ENCODE peak calls at places on chromosomes 11 and 22, in six cellular contexts. E is endothelial cell, J is nephron progenitor cell, H is RWPE1, P is lung, K is epithelial cell of esophagus. O is an unnamed sample.

GRCh38 chr11:57161351-57161750 is 20.4 kb upstream of the LRRC55 start:
- DNase-seq in P (no peak), E (no peak), H (no peak), J (no peak), K (no peak), O (no peak)

GRCh38 chr22:24059793-24060192 is 48.7 kb downstream of the CABIN1 start:
- DNase-seq in E (no peak), J (no peak), K (no peak), P (no peak), H (no peak), O (no peak)

GRCh38 chr11:122505304-122506006 is 150.1 kb upstream of the UBASH3B start:
- DNase-seq in K (peak; percentile 82), J (peak; percentile 84), P (peak; percentile 74), E (peak; percentile 84), H (peak; percentile 80), O (peak; percentile 71)

GRCh38 chr11:78190374-78190773 is 1.7 kb downstream of the USP35 start:
- DNase-seq in E (no peak), P (no peak), J (no peak), H (no peak), K (no peak), O (no peak)

GRCh38 chr22:27242917-27243589 is 558.5 kb downstream of the MN1 start:
- DNase-seq in P (no peak), H (no peak), K (peak; percentile 48), E (no peak), J (no peak), O (no peak)

GRCh38 chr11:124970925-124971324 is 16.9 kb downstream of the CCDC15 start:
- DNase-seq in P (no peak), K (peak; percentile 75), E (no peak), H (peak; percentile 57), J (no peak), O (no peak)

GRCh38 chr11:126809514-126810289 is 190.9 kb downstream of the KIRREL3 start:
- DNase-seq in E (no peak), P (no peak), K (no peak), H (no peak), J (no peak), O (no peak)

GRCh38 chr22:32589007-32589406 is 114.4 kb downstream of the FBXO7 start:
- DNase-seq in H (no peak), J (no peak), P (no peak), E (no peak), K (no peak), O (no peak)

GRCh38 chr11:132060546-132060945 is 690.1 kb downstream of the NTM start:
- DNase-seq in P (no peak), J (no peak), H (no peak), E (no peak), K (peak; percentile 40), O (no peak)

GRCh38 chr22:38413085-38414008 is 41.7 kb downstream of the KCNJ4 start:
- DNase-seq in E (no peak), J (no peak), H (no peak), P (no peak), K (no peak), O (no peak)

GRCh38 chr22:22128440-22128839 is 116.1 kb upstream of the VPREB1 start:
- DNase-seq in H (no peak), P (no peak), K (no peak), J (no peak), E (no peak), O (no peak)

GRCh38 chr11:91243065-91243464 is 981.6 kb upstream of the FAT3 start:
- DNase-seq in E (no peak), H (no peak), K (no peak), P (no peak), J (no peak), O (no peak)

GRCh38 chr11:118619444-118620205 is 12.2 kb downstream of the PHLDB1 start:
- DNase-seq in E (no peak), K (peak; percentile 82), H (peak; percentile 79), J (no peak), P (no peak), O (no peak)

GRCh38 chr11:12053606-12054361 is 45.4 kb upstream of the DKK3 start:
- DNase-seq in P (no peak), H (no peak), E (no peak), J (no peak), K (no peak), O (no peak)

GRCh38 chr11:76790251-76790650 is 7.1 kb downstream of the TSKU start:
- DNase-seq in H (no peak), K (no peak), J (no peak), E (no peak), P (no peak), O (no peak)

GRCh38 chr11:45919806-45920530 is 2.3 kb upstream of the PEX16 start:
- DNase-seq in J (no peak), H (no peak), K (no peak), P (no peak), E (no peak), O (no peak)

GRCh38 chr22:45638834-45639746 is 32.5 kb upstream of the ATXN10 start:
- DNase-seq in K (peak; percentile 71), E (no peak), H (peak; percentile 75), J (no peak), P (peak; percentile 57), O (no peak)

GRCh38 chr11:105524286-105524685 is 85.6 kb upstream of the GRIA4 start:
- DNase-seq in H (no peak), E (no peak), J (no peak), K (no peak), P (no peak), O (no peak)

GRCh38 chr11:100740440-100740839 is 53.4 kb downstream of the ARHGAP42 start:
- DNase-seq in J (no peak), E (no peak), P (no peak), H (no peak), K (no peak), O (no peak)

GRCh38 chr11:14544611-14545010 is 24.4 kb upstream of the PSMA1 start:
- DNase-seq in K (peak; percentile 13), P (no peak), H (no peak), E (no peak), J (no peak), O (no peak)

GRCh38 chr11:44694443-44694842 is 32.3 kb upstream of the TSPAN18 start:
- DNase-seq in J (no peak), E (no peak), P (no peak), H (no peak), K (no peak), O (no peak)

GRCh38 chr11:19953909-19954308 is 206.4 kb downstream of the DBX1 start:
- DNase-seq in H (peak; percentile 37), P (no peak), E (peak; percentile 19), J (no peak), K (peak; percentile 73), O (no peak)
- TF ChIP-seq CTCF in H (no peak), P (no peak), E (peak; percentile 39), J (peak; percentile 31), K (peak; percentile 72), O (peak; percentile 58)

GRCh38 chr22:19194751-19195536 is 16.4 kb upstream of the SLC25A1 start:
- DNase-seq in K (peak; percentile 37), E (no peak), H (no peak), J (no peak), P (no peak), O (no peak)
- TF ChIP-seq CTCF in K (no peak), E (no peak), H (no peak), J (no peak), P (no peak), O (no peak)

GRCh38 chr11:96706761-96707160 is 316.9 kb downstream of the JRKL start:
- DNase-seq in E (no peak), J (no peak), H (no peak), K (peak; percentile 59), P (no peak), O (no peak)

GRCh38 chr11:96707273-96707672 is 317.5 kb downstream of the JRKL start:
- DNase-seq in K (no peak), H (no peak), E (no peak), P (no peak), J (no peak), O (no peak)

GRCh38 chr11:96708469-96708868 is 318.7 kb downstream of the JRKL start:
- DNase-seq in K (no peak), E (no peak), P (no peak), H (no peak), J (no peak), O (no peak)

DNA sequence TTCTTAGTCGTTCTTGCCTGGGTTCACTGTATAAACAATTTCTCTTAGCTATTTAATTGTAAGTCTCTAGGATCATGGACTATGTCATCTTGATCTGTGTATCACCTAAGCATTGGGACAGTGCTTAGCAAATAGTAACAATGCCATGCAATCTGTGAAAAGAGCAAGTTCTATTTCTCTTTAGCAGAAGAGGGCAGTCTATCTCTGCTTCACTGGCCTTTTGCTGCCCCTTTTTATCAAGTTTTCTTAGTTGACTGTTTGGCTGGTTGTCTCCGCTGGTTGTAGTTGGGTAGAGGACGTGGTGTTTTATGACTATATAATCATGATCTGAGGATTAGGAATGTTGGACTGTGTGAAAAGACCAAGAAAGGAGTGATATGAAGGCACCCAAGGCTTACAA is 315.0 kb downstream of the JRKL start:
- DNase-seq in H (no peak), J (no peak), P (no peak), K (no peak), E (no peak), O (no peak)
- TF ChIP-seq CTCF in H (no peak), J (no peak), P (no peak), K (no peak), E (no peak), O (no peak)

GRCh38 chr11:61545341-61545740 is 35.5 kb downstream of the SYT7 start:
- DNase-seq in P (no peak), J (no peak), E (no peak), K (peak; percentile 14), H (no peak), O (no peak)
- TF ChIP-seq CTCF in P (no peak), J (no peak), E (peak; percentile 43), K (peak; percentile 41), H (no peak), O (peak; percentile 17)

GRCh38 chr22:29359469-29359868 is 28.9 kb downstream of the AP1B1 start:
- DNase-seq in E (peak; percentile 54), J (peak; percentile 57), P (peak; percentile 37), K (peak; percentile 45), H (peak; percentile 11), O (no peak)
- TF ChIP-seq CTCF in E (no peak), J (peak; percentile 51), P (peak; percentile 30), K (peak; percentile 52), H (peak; percentile 56), O (peak; percentile 51)

DNA sequence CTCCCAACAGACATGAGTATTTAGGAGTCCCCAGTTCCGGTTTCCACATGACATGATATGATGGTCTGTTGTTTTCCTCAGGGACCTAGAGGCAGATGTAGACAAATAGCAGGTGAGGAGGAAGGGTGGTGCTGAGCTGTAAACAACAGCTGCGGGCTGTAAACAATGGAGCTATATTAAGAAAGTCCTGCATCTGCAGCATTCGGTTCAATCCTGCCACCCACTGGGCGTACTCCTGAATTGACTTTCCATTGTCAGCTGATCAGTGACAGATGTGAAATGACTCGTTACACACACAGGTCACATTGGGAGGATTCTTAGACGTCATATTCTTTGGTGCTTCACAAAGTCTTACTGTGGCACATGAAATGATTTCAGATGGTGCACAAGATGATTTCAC is 26.8 kb upstream of the RAG1 start:
- DNase-seq in P (no peak), E (peak; percentile 66), H (no peak), K (peak; percentile 75), J (no peak), O (no peak)
- TF ChIP-seq CTCF in P (peak; percentile 5), E (no peak), H (no peak), K (peak; percentile 52), J (no peak), O (no peak)

O was measured in progenitor cell of endocrine pancreas.